ENCODE peak calls at places on chromosomes 6 and 20, in six cellular contexts. Q is left ventricle myocardium inferior, D is ovary, P is spleen, B is left lung, A is bronchial epithelial cell. L is an unnamed sample.

GRCh38 chr6:7542065-7542877 is 800 bp downstream of the DSP start:
- DNase-seq in Q (peak; percentile 30), D (peak; percentile 36), P (peak; percentile 86), B (peak; percentile 89), A (no peak), L (no peak)

GRCh38 chr6:125117818-125118217 is 35.8 kb upstream of the TPD52L1 start:
- DNase-seq in Q (no peak), D (no peak), P (no peak), B (no peak), A (peak; percentile 87), L (no peak)

GRCh38 chr6:154537486-154537885 is 27.0 kb upstream of the CNKSR3 start:
- DNase-seq in Q (no peak), D (no peak), P (no peak), B (no peak), A (no peak), L (no peak)

GRCh38 chr6:49841424-49841823 is 24.9 kb downstream of the CRISP1 start:
- DNase-seq in Q (no peak), D (no peak), P (no peak), B (no peak), A (peak; percentile 4), L (no peak)

GRCh38 chr20:17314262-17314661 is 87.4 kb downstream of the PCSK2 start:
- DNase-seq in Q (no peak), D (no peak), P (no peak), B (no peak), A (peak; percentile 15), L (no peak)

GRCh38 chr6:3357669-3358068 is 98.9 kb downstream of the PSMG4 start:
- DNase-seq in Q (no peak), D (no peak), P (no peak), B (no peak), A (no peak), L (no peak)

GRCh38 chr6:1878330-1878729 is 268.6 kb downstream of the FOXC1 start:
- DNase-seq in Q (no peak), D (no peak), P (no peak), B (no peak), A (no peak), L (no peak)

GRCh38 chr6:43896474-43896873 is 126.5 kb downstream of the VEGFA start:
- DNase-seq in Q (no peak), D (no peak), P (no peak), B (no peak), A (no peak), L (no peak)

GRCh38 chr20:18795366-18795765 is 18.2 kb upstream of the SCP2D1 start:
- DNase-seq in Q (no peak), D (no peak), P (no peak), B (no peak), A (no peak), L (no peak)

GRCh38 chr6:20173833-20174796 is 38.2 kb downstream of the MBOAT1 start:
- DNase-seq in Q (no peak), D (no peak), P (no peak), B (no peak), A (peak; percentile 47), L (no peak)

GRCh38 chr20:1422756-1423155 is 29.9 kb upstream of the FKBP1A start:
- DNase-seq in Q (no peak), D (no peak), P (no peak), B (no peak), A (peak; percentile 82), L (no peak)

GRCh38 chr20:1423206-1423605 is 30.4 kb upstream of the FKBP1A start:
- DNase-seq in Q (no peak), D (no peak), P (no peak), B (no peak), A (no peak), L (no peak)

GRCh38 chr20:1424336-1424735 is 31.5 kb upstream of the FKBP1A start:
- DNase-seq in Q (no peak), D (no peak), P (no peak), B (no peak), A (peak; percentile 59), L (no peak)

GRCh38 chr20:1426231-1426849 is 33.5 kb upstream of the FKBP1A start:
- DNase-seq in Q (no peak), D (no peak), P (no peak), B (no peak), A (no peak), L (no peak)

GRCh38 chr20:1423625-1424106 is 30.8 kb upstream of the FKBP1A start:
- DNase-seq in Q (no peak), D (no peak), P (no peak), B (no peak), A (peak; percentile 86), L (no peak)
- TF ChIP-seq CTCF in Q (no peak), D (no peak), P (no peak), B (no peak), A (peak; percentile 32), L (no peak)

GRCh38 chr6:150146436-150146835 is 3.6 kb downstream of the PPP1R14C start:
- DNase-seq in Q (no peak), D (no peak), P (no peak), B (no peak), A (no peak), L (no peak)

GRCh38 chr6:150145830-150146229 is 3.0 kb downstream of the PPP1R14C start:
- DNase-seq in Q (no peak), D (no peak), P (no peak), B (no peak), A (peak; percentile 82), L (no peak)

GRCh38 chr6:150143521-150144293 is 863 bp downstream of the PPP1R14C start:
- DNase-seq in Q (peak; percentile 33), D (no peak), P (no peak), B (peak; percentile 81), A (no peak), L (no peak)

GRCh38 chr6:150144294-150144868 is 1.5 kb downstream of the PPP1R14C start:
- DNase-seq in Q (no peak), D (no peak), P (no peak), B (no peak), A (peak; percentile 60), L (no peak)

GRCh38 chr6:150145427-150145826 is 2.6 kb downstream of the PPP1R14C start:
- DNase-seq in Q (no peak), D (no peak), P (no peak), B (no peak), A (peak; percentile 66), L (no peak)
- H3K27me3 ChIP-seq in Q (peaks cover 80% of the 10 kb centered on the region), D (no peaks in the 10 kb centered on the region), P (no peaks in the 10 kb centered on the region), B (peaks cover 86% of the 10 kb centered on the region), A (no peaks in the 10 kb centered on the region), L (no peaks in the 10 kb centered on the region)

DNA sequence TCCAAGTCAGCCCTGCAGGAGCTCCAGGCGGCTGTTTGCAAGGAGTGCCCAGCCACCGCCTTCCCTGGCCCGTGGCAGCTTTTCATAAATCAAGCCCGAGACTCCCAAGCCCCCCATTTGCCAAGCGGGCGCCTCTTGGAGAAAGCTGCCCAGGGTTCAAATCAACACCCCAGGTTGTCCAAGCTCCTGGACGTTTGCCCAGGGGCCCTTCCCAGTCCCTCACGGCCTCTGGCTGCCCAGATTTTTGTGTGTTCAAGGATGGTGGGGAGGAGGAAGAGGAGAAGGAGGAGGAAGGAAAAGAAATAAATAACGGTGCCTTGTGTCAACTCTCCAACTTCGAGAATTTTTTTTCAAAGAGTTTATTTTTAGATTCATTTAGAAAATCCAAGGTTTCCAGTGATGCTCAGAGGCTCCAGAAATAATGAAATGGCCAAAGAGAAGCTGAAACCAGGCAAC is 20.6 kb upstream of the NFATC2 start:
- DNase-seq in Q (no peak), D (no peak), P (no peak), B (no peak), A (no peak), L (no peak)
- TF ChIP-seq CTCF in Q (no peak), D (no peak), P (no peak), B (no peak), A (no peak), L (no peak)

GRCh38 chr6:148217051-148217450 is 125.6 kb upstream of the SASH1 start:
- DNase-seq in Q (no peak), D (no peak), P (no peak), B (no peak), A (no peak), L (no peak)

GRCh38 chr6:148223424-148223842 is 119.2 kb upstream of the SASH1 start:
- DNase-seq in Q (no peak), D (no peak), P (no peak), B (no peak), A (peak; percentile 76), L (no peak)

GRCh38 chr6:148218542-148219258 is 123.9 kb upstream of the SASH1 start:
- DNase-seq in Q (peak; percentile 22), D (no peak), P (no peak), B (no peak), A (no peak), L (no peak)

GRCh38 chr6:148221580-148221979 is 121.1 kb upstream of the SASH1 start:
- DNase-seq in Q (no peak), D (no peak), P (no peak), B (no peak), A (no peak), L (no peak)

GRCh38 chr6:148217921-148218320 is 124.7 kb upstream of the SASH1 start:
- DNase-seq in Q (no peak), D (no peak), P (no peak), B (no peak), A (no peak), L (no peak)
- H3K27me3 ChIP-seq in Q (no peaks in the 10 kb centered on the region), D (no peaks in the 10 kb centered on the region), P (no peaks in the 10 kb centered on the region), B (no peaks in the 10 kb centered on the region), A (no peaks in the 10 kb centered on the region), L (no peaks in the 10 kb centered on the region)

GRCh38 chr20:59047938-59048680 is 5.5 kb upstream of the PRELID3B start:
- DNase-seq in Q (no peak), D (no peak), P (no peak), B (no peak), A (peak; percentile 81), L (no peak)
- TF ChIP-seq CTCF in Q (no peak), D (no peak), P (no peak), B (no peak), A (no peak), L (no peak)

DNA sequence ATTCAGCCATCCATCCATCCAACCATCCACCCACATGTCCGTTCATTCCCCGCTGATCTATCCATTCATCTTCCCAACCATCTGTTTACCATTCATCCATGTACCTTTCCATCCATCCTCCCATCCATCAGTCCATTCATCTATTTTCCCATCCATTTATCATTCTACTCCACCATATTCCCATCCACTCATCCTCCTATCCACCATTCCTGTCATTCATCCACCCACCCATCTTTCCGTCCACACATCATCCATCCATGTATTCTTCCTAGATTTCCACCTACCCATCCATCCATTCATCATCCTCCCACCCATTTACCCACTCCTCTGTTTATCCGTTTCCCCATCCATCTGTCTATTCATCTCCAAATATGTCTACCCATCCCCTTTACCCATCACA is 6.8 kb downstream of the BPIFB6 start:
- DNase-seq in Q (no peak), D (no peak), P (no peak), B (no peak), A (no peak), L (no peak)
- H3K27me3 ChIP-seq in Q (no peaks in the 10 kb centered on the region), D (no peaks in the 10 kb centered on the region), P (no peaks in the 10 kb centered on the region), B (no peaks in the 10 kb centered on the region), A (no peaks in the 10 kb centered on the region), L (no peaks in the 10 kb centered on the region)